ENCODE peak calls at places on chromosomes 16 and 17, in five cellular contexts. K is central memory CD4-positive, alpha-beta T cell; Y is cardiac muscle cell; I is NCI-H510A treated with DMSO at 0.1 percent for 48 hours; M is dermis blood vessel endothelial cell. U is an unnamed sample.

GRCh38 chr17:59830007-59830630 is 62.6 kb downstream of the TUBD1 start:
- DNase-seq in K (no peak), Y (no peak), I (no peak), M (peak; percentile 37), U (no peak)

GRCh38 chr16:30741461-30741914 is 6.7 kb upstream of the PHKG2 start:
- DNase-seq in K (no peak), Y (peak; percentile 64), I (peak; percentile 33), M (peak; percentile 94), U (peak; percentile 96)

GRCh38 chr16:27242868-27243590 is 25.5 kb downstream of the NSMCE1 start:
- DNase-seq in K (no peak), Y (peak; percentile 61), I (peak; percentile 60), M (peak; percentile 97), U (no peak)

GRCh38 chr16:74575805-74576643 is 30.9 kb downstream of the GLG1 start:
- DNase-seq in K (no peak), Y (no peak), I (no peak), M (no peak), U (no peak)

GRCh38 chr17:19706791-19707727 is 9.3 kb downstream of the SLC47A2 start:
- DNase-seq in K (no peak), Y (peak; percentile 45), I (peak; percentile 83), M (no peak), U (no peak)

GRCh38 chr17:81453712-81454111 is 58.5 kb downstream of the BAHCC1 start:
- DNase-seq in K (no peak), Y (no peak), I (no peak), M (peak; percentile 39), U (no peak)

GRCh38 chr17:2011421-2012371 is 13.4 kb downstream of the RTN4RL1 start:
- DNase-seq in K (no peak), Y (no peak), I (no peak), M (no peak), U (peak; percentile 58)

GRCh38 chr16:17510532-17510931 is 39.8 kb upstream of the XYLT1 start:
- DNase-seq in K (no peak), Y (no peak), I (no peak), M (no peak), U (no peak)

GRCh38 chr16:78915916-78916315 is 684.6 kb downstream of the MAF start:
- DNase-seq in K (no peak), Y (no peak), I (no peak), M (no peak), U (peak; percentile 76)

GRCh38 chr16:54370653-54371052 is 84.1 kb upstream of the IRX3 start:
- DNase-seq in K (no peak), Y (peak; percentile 53), I (peak; percentile 45), M (peak; percentile 6), U (peak; percentile 90)

GRCh38 chr16:9422769-9423513 is 331.5 kb downstream of the HAPSTR1 start:
- DNase-seq in K (no peak), Y (no peak), I (no peak), M (no peak), U (no peak)

GRCh38 chr17:64126918-64127317 is 3.0 kb downstream of the ERN1 start:
- DNase-seq in K (no peak), Y (no peak), I (no peak), M (no peak), U (no peak)

GRCh38 chr16:11340710-11341109 is 4.5 kb upstream of the RMI2 start:
- DNase-seq in K (no peak), Y (no peak), I (no peak), M (no peak), U (no peak)

GRCh38 chr16:46980926-46981325 is 7.5 kb upstream of the DNAJA2 start:
- DNase-seq in K (no peak), Y (no peak), I (no peak), M (no peak), U (no peak)